ENCODE peak calls at places on chromosomes 7 and 10, in nine cellular contexts. One of them, this sample, is unnamed. For H3K36me3, the result is how much of the 10 kb centered on the place peaks cover.

GRCh38 chr7:112370436-112370835 is 79.8 kb upstream of the IFRD1 start:
- DNase-seq in kidney: no peak
- DNase-seq in pancreas: peak
- DNase-seq in GM23248: no peak
- DNase-seq in brain microvascular endothelial cell: no peak
- DNase-seq in BJ: no peak
- DNase-seq in neuronal stem cell: no peak
- DNase-seq in breast epithelium: no peak
- DNase-seq in aorta: no peak
- DNase-seq in this sample: no peak

GRCh38 chr10:101778151-101778780 is 2.4 kb upstream of the FGF8 start:
- DNase-seq in kidney: peak
- DNase-seq in brain microvascular endothelial cell: no peak
- DNase-seq in GM23248: no peak
- DNase-seq in breast epithelium: no peak
- DNase-seq in aorta: peak
- DNase-seq in BJ: no peak
- DNase-seq in neuronal stem cell: no peak
- DNase-seq in pancreas: no peak
- DNase-seq in this sample: peak

GRCh38 chr10:130746311-130746710 is 565.2 kb downstream of the TCERG1L start:
- DNase-seq in breast epithelium: no peak
- DNase-seq in BJ: no peak
- DNase-seq in kidney: peak
- DNase-seq in pancreas: no peak
- DNase-seq in brain microvascular endothelial cell: no peak
- DNase-seq in aorta: peak
- DNase-seq in GM23248: no peak
- DNase-seq in neuronal stem cell: no peak
- DNase-seq in this sample: peak

GRCh38 chr7:98875501-98875900 is 2.8 kb upstream of the TRRAP start:
- DNase-seq in kidney: no peak
- DNase-seq in breast epithelium: no peak
- DNase-seq in brain microvascular endothelial cell: no peak
- DNase-seq in GM23248: no peak
- DNase-seq in BJ: no peak
- DNase-seq in aorta: peak
- DNase-seq in pancreas: no peak
- DNase-seq in neuronal stem cell: no peak
- DNase-seq in this sample: no peak

GRCh38 chr7:2405201-2405600 is 1.8 kb downstream of the CHST12 start:
- DNase-seq in breast epithelium: no peak
- DNase-seq in pancreas: no peak
- DNase-seq in BJ: no peak
- DNase-seq in brain microvascular endothelial cell: no peak
- DNase-seq in aorta: no peak
- DNase-seq in GM23248: no peak
- DNase-seq in neuronal stem cell: no peak
- DNase-seq in kidney: no peak
- DNase-seq in this sample: no peak

GRCh38 chr10:48776005-48776522 is 91.4 kb downstream of the WDFY4 start:
- DNase-seq in neuronal stem cell: no peak
- DNase-seq in aorta: no peak
- DNase-seq in breast epithelium: no peak
- DNase-seq in BJ: no peak
- DNase-seq in brain microvascular endothelial cell: no peak
- DNase-seq in GM23248: no peak
- DNase-seq in kidney: no peak
- DNase-seq in pancreas: no peak
- DNase-seq in this sample: no peak

GRCh38 chr7:123343611-123344010 is 143.8 kb upstream of the SLC13A1 start:
- DNase-seq in neuronal stem cell: no peak
- DNase-seq in kidney: no peak
- DNase-seq in pancreas: no peak
- DNase-seq in GM23248: no peak
- DNase-seq in brain microvascular endothelial cell: no peak
- DNase-seq in BJ: no peak
- DNase-seq in breast epithelium: no peak
- DNase-seq in aorta: no peak
- DNase-seq in this sample: no peak

GRCh38 chr7:27872281-27873005 is 132.5 kb downstream of the TAX1BP1 start:
- DNase-seq in neuronal stem cell: no peak
- DNase-seq in pancreas: peak
- DNase-seq in BJ: no peak
- DNase-seq in GM23248: no peak
- DNase-seq in breast epithelium: no peak
- DNase-seq in kidney: no peak
- DNase-seq in aorta: no peak
- DNase-seq in brain microvascular endothelial cell: no peak
- DNase-seq in this sample: no peak

GRCh38 chr10:36220122-36220521 is 578.0 kb upstream of the FZD8 start:
- DNase-seq in aorta: no peak
- DNase-seq in breast epithelium: no peak
- DNase-seq in kidney: no peak
- DNase-seq in pancreas: no peak
- DNase-seq in brain microvascular endothelial cell: no peak
- DNase-seq in BJ: no peak
- DNase-seq in GM23248: no peak
- DNase-seq in neuronal stem cell: no peak
- DNase-seq in this sample: no peak

GRCh38 chr10:117360994-117361667 is 14.1 kb downstream of the PDZD8 start:
- DNase-seq in aorta: no peak
- DNase-seq in neuronal stem cell: no peak
- DNase-seq in brain microvascular endothelial cell: peak
- DNase-seq in kidney: no peak
- DNase-seq in pancreas: no peak
- DNase-seq in GM23248: peak
- DNase-seq in breast epithelium: no peak
- DNase-seq in BJ: no peak
- DNase-seq in this sample: no peak

GRCh38 chr7:129493555-129493954 is 8.8 kb upstream of the SMKR1 start:
- DNase-seq in breast epithelium: no peak
- DNase-seq in BJ: no peak
- DNase-seq in aorta: no peak
- DNase-seq in brain microvascular endothelial cell: peak
- DNase-seq in kidney: no peak
- DNase-seq in GM23248: peak
- DNase-seq in neuronal stem cell: no peak
- DNase-seq in pancreas: no peak
- DNase-seq in this sample: no peak

DNA sequence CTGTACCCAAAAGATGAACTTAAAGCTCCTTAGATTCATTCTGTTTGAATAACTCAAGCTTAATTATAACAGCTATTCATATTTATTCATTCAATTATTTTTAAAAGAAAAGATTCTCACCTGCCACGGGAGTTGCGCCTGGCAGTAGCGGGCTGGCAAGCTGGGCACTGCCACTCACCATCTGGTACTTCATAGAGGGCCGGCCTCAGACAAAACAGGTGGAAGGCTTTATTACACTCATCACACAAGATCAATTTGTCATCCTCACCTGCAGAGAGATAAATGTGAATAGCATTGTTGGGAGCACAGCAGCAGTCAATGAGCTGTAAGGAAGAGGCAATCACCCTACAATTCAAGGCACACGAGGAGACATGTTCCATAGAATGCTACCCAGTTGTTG is 15.8 kb downstream of the FZD9 start:
- DNase-seq in pancreas: no peak
- DNase-seq in GM23248: no peak
- DNase-seq in aorta: no peak
- DNase-seq in kidney: no peak
- DNase-seq in breast epithelium: no peak
- DNase-seq in neuronal stem cell: no peak
- DNase-seq in BJ: no peak
- DNase-seq in brain microvascular endothelial cell: no peak
- DNase-seq in this sample: no peak
- H3K36me3 ChIP-seq in pancreas: under half
- H3K36me3 ChIP-seq in GM23248: half or more
- H3K36me3 ChIP-seq in aorta: under half
- H3K36me3 ChIP-seq in kidney: under half
- H3K36me3 ChIP-seq in breast epithelium: under half
- H3K36me3 ChIP-seq in neuronal stem cell: half or more
- H3K36me3 ChIP-seq in BJ: under half
- H3K36me3 ChIP-seq in brain microvascular endothelial cell: half or more
- H3K36me3 ChIP-seq in this sample: under half

GRCh38 chr7:30634193-30634626 is 39.5 kb downstream of the GARS1 start:
- DNase-seq in pancreas: no peak
- DNase-seq in neuronal stem cell: no peak
- DNase-seq in aorta: no peak
- DNase-seq in brain microvascular endothelial cell: no peak
- DNase-seq in breast epithelium: no peak
- DNase-seq in BJ: no peak
- DNase-seq in GM23248: no peak
- DNase-seq in kidney: no peak
- DNase-seq in this sample: peak

GRCh38 chr7:30630986-30631385 is 36.3 kb downstream of the GARS1 start:
- DNase-seq in brain microvascular endothelial cell: no peak
- DNase-seq in GM23248: no peak
- DNase-seq in neuronal stem cell: no peak
- DNase-seq in BJ: no peak
- DNase-seq in breast epithelium: no peak
- DNase-seq in kidney: no peak
- DNase-seq in aorta: no peak
- DNase-seq in pancreas: no peak
- DNase-seq in this sample: no peak

GRCh38 chr7:30633223-30633622 is 38.5 kb downstream of the GARS1 start:
- DNase-seq in brain microvascular endothelial cell: no peak
- DNase-seq in breast epithelium: no peak
- DNase-seq in neuronal stem cell: no peak
- DNase-seq in kidney: no peak
- DNase-seq in GM23248: no peak
- DNase-seq in pancreas: no peak
- DNase-seq in aorta: no peak
- DNase-seq in BJ: no peak
- DNase-seq in this sample: no peak

GRCh38 chr7:30634634-30635201 is 40.0 kb downstream of the GARS1 start:
- DNase-seq in pancreas: peak
- DNase-seq in neuronal stem cell: no peak
- DNase-seq in breast epithelium: no peak
- DNase-seq in aorta: no peak
- DNase-seq in kidney: no peak
- DNase-seq in GM23248: no peak
- DNase-seq in brain microvascular endothelial cell: no peak
- DNase-seq in BJ: no peak
- DNase-seq in this sample: no peak

DNA sequence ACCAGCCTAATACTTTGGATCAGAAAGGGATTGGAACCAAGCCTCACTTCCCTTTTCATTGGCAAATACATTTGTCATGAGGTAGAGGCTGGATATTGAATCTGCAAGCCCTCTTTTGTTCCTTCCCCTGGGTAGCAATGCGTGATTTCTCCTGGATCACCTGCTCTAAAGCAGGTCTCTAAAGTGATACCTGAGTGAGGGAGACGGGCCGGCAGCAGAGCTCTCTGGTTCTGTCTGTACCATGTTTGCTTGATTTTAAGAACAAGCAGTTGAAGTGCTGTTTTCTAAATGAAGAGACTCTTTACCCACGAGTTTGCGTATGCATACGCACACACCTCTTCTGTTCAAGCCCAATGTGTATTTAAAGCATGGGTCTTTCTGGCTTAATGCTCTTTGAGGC is 41.1 kb downstream of the GARS1 start:
- DNase-seq in breast epithelium: no peak
- DNase-seq in GM23248: no peak
- DNase-seq in neuronal stem cell: no peak
- DNase-seq in pancreas: no peak
- DNase-seq in brain microvascular endothelial cell: no peak
- DNase-seq in BJ: no peak
- DNase-seq in kidney: no peak
- DNase-seq in aorta: no peak
- DNase-seq in this sample: no peak
- H3K36me3 ChIP-seq in breast epithelium: under half
- H3K36me3 ChIP-seq in GM23248: half or more
- H3K36me3 ChIP-seq in neuronal stem cell: under half
- H3K36me3 ChIP-seq in pancreas: under half
- H3K36me3 ChIP-seq in brain microvascular endothelial cell: half or more
- H3K36me3 ChIP-seq in BJ: under half
- H3K36me3 ChIP-seq in kidney: under half
- H3K36me3 ChIP-seq in aorta: under half
- H3K36me3 ChIP-seq in this sample: under half

DNA sequence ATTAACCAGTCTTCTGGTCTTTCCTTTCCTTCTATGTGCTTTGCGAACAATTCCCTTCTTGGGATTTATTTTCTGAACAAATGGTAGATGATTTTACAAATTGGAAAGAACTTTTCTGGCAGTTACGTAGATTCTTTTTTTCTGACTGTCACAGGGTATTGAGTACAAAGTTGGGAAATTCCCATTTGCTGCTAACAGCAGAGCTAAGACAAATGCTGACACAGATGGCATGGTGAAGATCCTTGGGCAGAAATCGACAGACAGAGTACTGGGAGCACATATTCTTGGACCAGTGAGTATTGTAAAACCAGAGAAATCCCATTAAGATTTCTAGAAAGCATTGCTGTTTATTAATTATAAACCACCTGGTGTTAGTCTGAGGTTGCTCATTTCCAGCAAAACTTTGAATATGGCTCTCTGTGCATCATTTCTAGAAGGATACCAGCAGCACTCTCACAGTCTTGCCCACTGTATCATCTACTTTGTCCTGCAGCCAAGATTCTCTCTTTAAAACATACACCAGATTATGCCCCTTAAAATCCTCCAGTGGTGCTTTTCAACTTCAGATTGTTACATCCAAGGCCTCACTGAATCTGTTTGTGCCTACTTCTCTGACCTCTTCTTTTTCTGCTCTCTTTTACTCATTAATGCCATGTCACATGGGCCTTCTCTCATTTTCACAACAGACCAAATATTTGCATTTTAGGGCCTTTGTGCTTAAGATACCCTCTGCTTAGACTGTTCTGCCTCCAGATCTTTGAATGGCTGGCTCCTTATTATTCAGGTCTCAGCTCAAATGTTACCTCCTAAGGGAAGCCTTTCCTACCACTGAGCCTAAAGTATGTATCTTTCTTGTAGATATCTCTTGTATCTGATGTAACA is 27.0 kb downstream of the DLD start:
- DNase-seq in pancreas: no peak
- DNase-seq in aorta: no peak
- DNase-seq in GM23248: no peak
- DNase-seq in BJ: no peak
- DNase-seq in kidney: no peak
- DNase-seq in neuronal stem cell: no peak
- DNase-seq in brain microvascular endothelial cell: no peak
- DNase-seq in breast epithelium: no peak
- DNase-seq in this sample: no peak
- H3K36me3 ChIP-seq in pancreas: under half
- H3K36me3 ChIP-seq in aorta: under half
- H3K36me3 ChIP-seq in GM23248: half or more
- H3K36me3 ChIP-seq in BJ: under half
- H3K36me3 ChIP-seq in kidney: under half
- H3K36me3 ChIP-seq in neuronal stem cell: under half
- H3K36me3 ChIP-seq in brain microvascular endothelial cell: under half
- H3K36me3 ChIP-seq in breast epithelium: under half
- H3K36me3 ChIP-seq in this sample: under half

DNA sequence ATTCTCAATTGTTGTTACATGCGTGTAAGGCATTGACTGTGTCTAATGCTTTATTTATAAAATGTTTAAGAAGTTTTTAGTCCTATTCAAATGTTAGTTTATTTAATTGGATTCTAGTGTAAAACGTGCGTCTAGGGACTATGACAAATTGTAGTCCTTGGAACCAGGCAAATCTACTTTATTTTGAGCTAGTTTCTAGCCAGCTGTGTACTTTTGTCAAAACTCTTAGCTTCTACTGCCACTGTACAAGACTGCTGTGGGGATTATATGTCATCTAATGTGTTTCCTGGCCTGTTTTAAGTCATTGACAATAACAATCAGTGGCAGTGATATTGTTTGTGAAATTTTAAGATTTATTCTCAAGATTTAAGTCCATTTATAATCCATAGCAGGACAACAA is 220.5 kb upstream of the SEMA3D start:
- DNase-seq in pancreas: no peak
- DNase-seq in kidney: no peak
- DNase-seq in brain microvascular endothelial cell: no peak
- DNase-seq in breast epithelium: no peak
- DNase-seq in neuronal stem cell: no peak
- DNase-seq in BJ: no peak
- DNase-seq in GM23248: no peak
- DNase-seq in aorta: no peak
- DNase-seq in this sample: no peak
- H3K36me3 ChIP-seq in pancreas: under half
- H3K36me3 ChIP-seq in kidney: under half
- H3K36me3 ChIP-seq in brain microvascular endothelial cell: under half
- H3K36me3 ChIP-seq in breast epithelium: under half
- H3K36me3 ChIP-seq in neuronal stem cell: under half
- H3K36me3 ChIP-seq in BJ: under half
- H3K36me3 ChIP-seq in GM23248: under half
- H3K36me3 ChIP-seq in aorta: under half
- H3K36me3 ChIP-seq in this sample: under half